ENCODE peak calls at places on chromosomes 1 and 21, in five cellular contexts. M is right atrium auricular region, T is dorsolateral prefrontal cortex, R is PC-3, K is lower leg skin. P is an unnamed sample.

GRCh38 chr1:24169286-24169685 is 17.8 kb downstream of the IFNLR1 start:
- DNase-seq in R (no peak), K (no peak), T (no peak), M (no peak), P (no peak)

GRCh38 chr1:108314815-108315214 is 70.9 kb upstream of the NBPF4 start:
- DNase-seq in T (no peak), M (no peak), R (peak; percentile 60), K (no peak), P (no peak)

GRCh38 chr21:36728371-36729111 is 29.6 kb downstream of the SIM2 start:
- DNase-seq in K (no peak), T (no peak), M (no peak), R (no peak), P (peak; percentile 73)

GRCh38 chr1:162951553-162952315 is 90.8 kb upstream of the CCDC190 start:
- DNase-seq in M (no peak), R (peak; percentile 19), K (no peak), T (no peak), P (no peak)

GRCh38 chr21:15549671-15550070 is 180.1 kb upstream of the USP25 start:
- DNase-seq in K (no peak), R (peak; percentile 32), T (no peak), M (no peak), P (no peak)

GRCh38 chr1:210099921-210100320 is 132.7 kb upstream of the SERTAD4 start:
- DNase-seq in T (peak; percentile 64), K (no peak), M (no peak), R (no peak), P (no peak)

GRCh38 chr1:91515994-91516393 is 15.3 kb downstream of the CDC7 start:
- DNase-seq in T (no peak), R (no peak), K (no peak), M (no peak), P (no peak)

GRCh38 chr1:247845693-247846017 is 4.0 kb upstream of the OR11L1 start:
- DNase-seq in R (no peak), M (no peak), K (no peak), T (no peak), P (no peak)

GRCh38 chr1:180909005-180909414 is 3.7 kb upstream of the KIAA1614 start:
- DNase-seq in R (no peak), M (no peak), K (no peak), T (no peak), P (peak; percentile 36)

GRCh38 chr1:47824721-47825120 is 172.5 kb downstream of the TRABD2B start:
- DNase-seq in R (no peak), M (no peak), T (no peak), K (no peak), P (no peak)

GRCh38 chr1:7267493-7267892 is 482.2 kb downstream of the CAMTA1 start:
- DNase-seq in R (no peak), T (no peak), K (no peak), M (no peak), P (peak; percentile 38)

GRCh38 chr1:7255303-7256058 is 470.2 kb downstream of the CAMTA1 start:
- DNase-seq in T (no peak), R (peak; percentile 56), K (no peak), M (no peak), P (peak; percentile 54)

GRCh38 chr1:83515566-83516169 is 483.3 kb downstream of the TTLL7 start:
- DNase-seq in T (no peak), R (no peak), M (no peak), K (no peak), P (no peak)

GRCh38 chr1:25642710-25643109 is 26.1 kb downstream of the MAN1C1 start:
- DNase-seq in T (peak; percentile 54), R (no peak), M (no peak), K (no peak), P (peak; percentile 46)

GRCh38 chr1:202159534-202160371 is 649 bp downstream of the PTPN7 start:
- DNase-seq in R (no peak), M (no peak), T (no peak), K (no peak), P (no peak)

GRCh38 chr1:244406337-244406736 is 45.4 kb downstream of the ADSS2 start:
- DNase-seq in K (no peak), T (no peak), M (no peak), R (no peak), P (no peak)

GRCh38 chr1:31416101-31416736 is 3.2 kb downstream of the SERINC2 start:
- DNase-seq in R (no peak), K (no peak), M (no peak), T (no peak), P (no peak)

GRCh38 chr1:119542492-119542946 is 35.5 kb downstream of the HSD3B1 start:
- DNase-seq in R (peak; percentile 84), K (no peak), T (no peak), M (no peak), P (no peak)

GRCh38 chr1:162873671-162874666 is 13.0 kb upstream of the CCDC190 start:
- DNase-seq in K (no peak), T (no peak), R (peak; percentile 89), M (no peak), P (no peak)

GRCh38 chr21:27221084-27221483 is 254.2 kb upstream of the ADAMTS5 start:
- DNase-seq in T (no peak), K (no peak), R (no peak), M (no peak), P (no peak)

GRCh38 chr1:156497743-156498446 is 2.7 kb downstream of the MEF2D start:
- DNase-seq in K (no peak), T (no peak), M (no peak), R (no peak), P (no peak)

GRCh38 chr1:117852846-117853555 is 76.4 kb downstream of the GDAP2 start:
- DNase-seq in K (no peak), T (peak; percentile 15), R (no peak), M (no peak), P (no peak)

GRCh38 chr1:63980706-63981407 is 207.0 kb downstream of the ROR1 start:
- DNase-seq in T (no peak), M (no peak), R (peak; percentile 94), K (peak; percentile 36), P (no peak)

GRCh38 chr1:173005196-173005864 is 45.4 kb downstream of the TNFSF18 start:
- DNase-seq in K (no peak), M (no peak), R (peak; percentile 26), T (no peak), P (no peak)
- TF ChIP-seq CTCF in K (no peak), M (no peak), R (peak; percentile 62), T (no peak), P (no peak)

GRCh38 chr1:164774413-164774812 is 215.4 kb downstream of the PBX1 start:
- DNase-seq in M (no peak), R (no peak), K (no peak), T (no peak), P (no peak)
- TF ChIP-seq CTCF in M (peak; percentile 31), R (peak; percentile 29), K (no peak), T (no peak), P (no peak)

GRCh38 chr1:204307334-204307883 is 52.3 kb downstream of the PLEKHA6 start:
- DNase-seq in K (no peak), R (no peak), T (no peak), M (no peak), P (no peak)
- TF ChIP-seq CTCF in K (no peak), R (no peak), T (peak; percentile 45), M (peak; percentile 64), P (peak; percentile 21)

GRCh38 chr1:15876357-15876756 is 28.9 kb downstream of the SPEN start:
- DNase-seq in R (no peak), K (no peak), T (peak; percentile 49), M (no peak), P (no peak)
- TF ChIP-seq CTCF in R (no peak), K (no peak), T (peak; percentile 35), M (no peak), P (no peak)

GRCh38 chr21:29499734-29500343 is 201.1 kb downstream of the BACH1 start:
- DNase-seq in T (no peak), M (no peak), K (no peak), R (peak; percentile 67), P (no peak)
- TF ChIP-seq CTCF in T (peak; percentile 62), M (peak; percentile 47), K (no peak), R (peak; percentile 88), P (peak; percentile 54)

DNA sequence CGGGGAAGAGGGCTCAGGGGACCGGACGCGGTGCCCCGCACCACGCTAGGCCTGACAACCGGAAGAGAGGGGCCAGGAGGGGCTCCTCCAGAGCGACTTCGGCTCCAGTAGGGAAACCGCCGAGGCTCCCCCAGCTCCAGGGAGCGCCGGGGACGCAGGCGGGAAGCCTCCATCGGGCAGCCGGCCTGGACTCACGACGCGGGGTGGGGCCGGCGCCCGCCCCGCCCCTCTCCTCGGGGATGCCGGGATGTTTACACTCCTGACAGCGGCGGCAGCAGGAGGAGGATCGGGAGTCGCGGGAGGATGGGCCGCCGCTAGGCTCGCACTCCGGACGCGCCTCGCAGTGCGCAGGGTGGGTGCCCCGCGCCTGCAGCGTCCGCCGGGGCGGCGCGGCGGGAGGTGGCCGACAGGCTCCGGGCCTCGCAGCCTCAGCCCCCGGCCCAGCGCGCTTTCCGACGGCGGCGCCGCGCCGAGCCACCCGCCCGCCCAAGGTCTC is at the start of gene NEK7:
- DNase-seq in T (peak; percentile 44), R (peak; percentile 80), K (peak; percentile 80), M (peak; percentile 83), P (peak; percentile 92)
- TF ChIP-seq CTCF in T (no peak), R (no peak), K (no peak), M (no peak), P (no peak)

GRCh38 chr1:66436378-66437135 is 97.4 kb upstream of the SGIP1 start:
- DNase-seq in T (no peak), R (peak; percentile 87), K (peak; percentile 40), M (no peak), P (no peak)
- TF ChIP-seq CTCF in T (peak; percentile 23), R (peak; percentile 73), K (no peak), M (peak; percentile 43), P (peak; percentile 51)

GRCh38 chr1:185695299-185695698 is 38.9 kb upstream of the HMCN1 start:
- DNase-seq in M (no peak), K (no peak), R (peak; percentile 34), T (no peak), P (no peak)
- TF ChIP-seq CTCF in M (no peak), K (no peak), R (peak; percentile 52), T (no peak), P (peak; percentile 46)

GRCh38 chr1:41041866-41042265 is 20.3 kb upstream of the SLFNL1 start:
- DNase-seq in M (no peak), R (no peak), K (no peak), T (no peak), P (no peak)

GRCh38 chr1:41033272-41033671 is 11.7 kb upstream of the SLFNL1 start:
- DNase-seq in T (no peak), R (no peak), M (no peak), K (no peak), P (no peak)

GRCh38 chr1:41032147-41032546 is 10.6 kb upstream of the SLFNL1 start:
- DNase-seq in M (no peak), K (no peak), R (no peak), T (no peak), P (no peak)

GRCh38 chr1:41037116-41037903 is 15.8 kb upstream of the SLFNL1 start:
- DNase-seq in T (no peak), K (no peak), R (no peak), M (no peak), P (no peak)

DNA sequence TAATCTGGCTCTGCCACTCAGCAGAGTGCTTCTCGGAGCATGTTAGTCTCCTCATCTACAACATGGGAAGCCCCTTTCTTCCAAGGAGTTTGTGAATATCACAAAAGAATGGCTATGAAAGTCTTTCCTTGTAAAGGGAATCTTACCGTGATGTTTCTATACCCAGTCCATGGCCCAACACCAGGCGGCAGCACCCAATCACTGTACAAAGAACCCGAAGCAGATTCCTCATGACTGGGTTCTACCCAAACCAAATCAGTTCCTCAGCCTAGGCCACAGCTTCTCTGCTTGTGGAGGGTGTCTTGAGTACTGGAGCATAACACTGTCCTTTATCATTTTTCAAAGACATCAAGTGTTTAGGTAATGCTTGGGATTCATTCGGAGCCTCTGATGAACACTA is 16.6 kb upstream of the SLFNL1 start:
- DNase-seq in T (no peak), M (no peak), K (no peak), R (no peak), P (no peak)
- TF ChIP-seq CTCF in T (no peak), M (no peak), K (no peak), R (no peak), P (no peak)